ENCODE peak calls at places on chromosomes 11 and 22, in eight cellular contexts. One of them, this sample, is unnamed.

GRCh38 chr22:32475428-32476010 is 908 bp downstream of the FBXO7 start:
- DNase-seq in Calu3: peak
- DNase-seq in activated T-cell treated with anti-CD3 and anti-CD28 coated beads for 24 hours: no peak
- DNase-seq in hypothalamus: no peak
- DNase-seq in stimulated activated CD4-positive, alpha-beta T cell treated with anti-CD3 and anti-CD28 coated beads, Interleukin-1b, Interleukin-23, amount 100 ng/mL, for 1 hour: no peak
- DNase-seq in nucleus accumbens: no peak
- DNase-seq in NCI-H69: peak
- DNase-seq in fibroblast of the conjunctiva: no peak
- DNase-seq in this sample: peak

GRCh38 chr11:110428956-110429613 is 663 bp upstream of the FDX1 start:
- DNase-seq in Calu3: no peak
- DNase-seq in activated T-cell treated with anti-CD3 and anti-CD28 coated beads for 24 hours: no peak
- DNase-seq in hypothalamus: no peak
- DNase-seq in stimulated activated CD4-positive, alpha-beta T cell treated with anti-CD3 and anti-CD28 coated beads, Interleukin-1b, Interleukin-23, amount 100 ng/mL, for 1 hour: no peak
- DNase-seq in nucleus accumbens: no peak
- DNase-seq in NCI-H69: no peak
- DNase-seq in fibroblast of the conjunctiva: no peak
- DNase-seq in this sample: no peak

GRCh38 chr11:44988981-44989635 is 38.4 kb upstream of the TP53I11 start:
- DNase-seq in Calu3: no peak
- DNase-seq in activated T-cell treated with anti-CD3 and anti-CD28 coated beads for 24 hours: no peak
- DNase-seq in hypothalamus: no peak
- DNase-seq in stimulated activated CD4-positive, alpha-beta T cell treated with anti-CD3 and anti-CD28 coated beads, Interleukin-1b, Interleukin-23, amount 100 ng/mL, for 1 hour: no peak
- DNase-seq in nucleus accumbens: no peak
- DNase-seq in NCI-H69: no peak
- DNase-seq in fibroblast of the conjunctiva: no peak
- DNase-seq in this sample: no peak

GRCh38 chr22:36374603-36375024 is 13.2 kb downstream of the MYH9 start:
- DNase-seq in Calu3: peak
- DNase-seq in activated T-cell treated with anti-CD3 and anti-CD28 coated beads for 24 hours: no peak
- DNase-seq in hypothalamus: no peak
- DNase-seq in stimulated activated CD4-positive, alpha-beta T cell treated with anti-CD3 and anti-CD28 coated beads, Interleukin-1b, Interleukin-23, amount 100 ng/mL, for 1 hour: no peak
- DNase-seq in nucleus accumbens: no peak
- DNase-seq in NCI-H69: no peak
- DNase-seq in fibroblast of the conjunctiva: no peak
- DNase-seq in this sample: no peak

GRCh38 chr22:42076764-42077485 is 2.6 kb upstream of the SMDT1 start:
- DNase-seq in Calu3: no peak
- DNase-seq in activated T-cell treated with anti-CD3 and anti-CD28 coated beads for 24 hours: no peak
- DNase-seq in hypothalamus: no peak
- DNase-seq in stimulated activated CD4-positive, alpha-beta T cell treated with anti-CD3 and anti-CD28 coated beads, Interleukin-1b, Interleukin-23, amount 100 ng/mL, for 1 hour: no peak
- DNase-seq in nucleus accumbens: no peak
- DNase-seq in NCI-H69: no peak
- DNase-seq in fibroblast of the conjunctiva: no peak
- DNase-seq in this sample: no peak

GRCh38 chr22:39173787-39174497 is 21.5 kb upstream of the CBX7 start:
- DNase-seq in Calu3: no peak
- DNase-seq in activated T-cell treated with anti-CD3 and anti-CD28 coated beads for 24 hours: no peak
- DNase-seq in hypothalamus: no peak
- DNase-seq in stimulated activated CD4-positive, alpha-beta T cell treated with anti-CD3 and anti-CD28 coated beads, Interleukin-1b, Interleukin-23, amount 100 ng/mL, for 1 hour: no peak
- DNase-seq in nucleus accumbens: no peak
- DNase-seq in NCI-H69: no peak
- DNase-seq in fibroblast of the conjunctiva: no peak
- DNase-seq in this sample: no peak

GRCh38 chr11:113022267-113022666 is 61.0 kb downstream of the NCAM1 start:
- DNase-seq in Calu3: no peak
- DNase-seq in activated T-cell treated with anti-CD3 and anti-CD28 coated beads for 24 hours: no peak
- DNase-seq in hypothalamus: no peak
- DNase-seq in stimulated activated CD4-positive, alpha-beta T cell treated with anti-CD3 and anti-CD28 coated beads, Interleukin-1b, Interleukin-23, amount 100 ng/mL, for 1 hour: no peak
- DNase-seq in nucleus accumbens: no peak
- DNase-seq in NCI-H69: no peak
- DNase-seq in fibroblast of the conjunctiva: no peak
- DNase-seq in this sample: no peak

GRCh38 chr11:26950260-26950719 is 43.6 kb upstream of the FIBIN start:
- DNase-seq in Calu3: no peak
- DNase-seq in activated T-cell treated with anti-CD3 and anti-CD28 coated beads for 24 hours: no peak
- DNase-seq in hypothalamus: no peak
- DNase-seq in stimulated activated CD4-positive, alpha-beta T cell treated with anti-CD3 and anti-CD28 coated beads, Interleukin-1b, Interleukin-23, amount 100 ng/mL, for 1 hour: no peak
- DNase-seq in nucleus accumbens: no peak
- DNase-seq in NCI-H69: no peak
- DNase-seq in fibroblast of the conjunctiva: peak
- DNase-seq in this sample: no peak

GRCh38 chr11:83408946-83409345 is 122.8 kb upstream of the CCDC90B start:
- DNase-seq in Calu3: no peak
- DNase-seq in activated T-cell treated with anti-CD3 and anti-CD28 coated beads for 24 hours: no peak
- DNase-seq in hypothalamus: no peak
- DNase-seq in stimulated activated CD4-positive, alpha-beta T cell treated with anti-CD3 and anti-CD28 coated beads, Interleukin-1b, Interleukin-23, amount 100 ng/mL, for 1 hour: no peak
- DNase-seq in nucleus accumbens: no peak
- DNase-seq in NCI-H69: no peak
- DNase-seq in fibroblast of the conjunctiva: no peak
- DNase-seq in this sample: no peak

GRCh38 chr11:102849319-102849718 is 5.9 kb upstream of the MMP3 start:
- DNase-seq in Calu3: no peak
- DNase-seq in activated T-cell treated with anti-CD3 and anti-CD28 coated beads for 24 hours: no peak
- DNase-seq in hypothalamus: no peak
- DNase-seq in stimulated activated CD4-positive, alpha-beta T cell treated with anti-CD3 and anti-CD28 coated beads, Interleukin-1b, Interleukin-23, amount 100 ng/mL, for 1 hour: no peak
- DNase-seq in nucleus accumbens: no peak
- DNase-seq in NCI-H69: no peak
- DNase-seq in fibroblast of the conjunctiva: no peak
- DNase-seq in this sample: no peak

GRCh38 chr11:61967924-61968757 is 707 bp upstream of the FTH1 start:
- DNase-seq in Calu3: peak
- DNase-seq in activated T-cell treated with anti-CD3 and anti-CD28 coated beads for 24 hours: peak
- DNase-seq in hypothalamus: peak
- DNase-seq in stimulated activated CD4-positive, alpha-beta T cell treated with anti-CD3 and anti-CD28 coated beads, Interleukin-1b, Interleukin-23, amount 100 ng/mL, for 1 hour: no peak
- DNase-seq in nucleus accumbens: no peak
- DNase-seq in NCI-H69: peak
- DNase-seq in fibroblast of the conjunctiva: no peak
- DNase-seq in this sample: peak

GRCh38 chr11:32827276-32827675 is 2.5 kb upstream of the PRRG4 start:
- DNase-seq in Calu3: no peak
- DNase-seq in activated T-cell treated with anti-CD3 and anti-CD28 coated beads for 24 hours: no peak
- DNase-seq in hypothalamus: no peak
- DNase-seq in stimulated activated CD4-positive, alpha-beta T cell treated with anti-CD3 and anti-CD28 coated beads, Interleukin-1b, Interleukin-23, amount 100 ng/mL, for 1 hour: no peak
- DNase-seq in nucleus accumbens: no peak
- DNase-seq in NCI-H69: no peak
- DNase-seq in fibroblast of the conjunctiva: no peak
- DNase-seq in this sample: no peak

GRCh38 chr22:29704528-29705285 is 15.1 kb upstream of the CABP7 start:
- DNase-seq in Calu3: peak
- DNase-seq in activated T-cell treated with anti-CD3 and anti-CD28 coated beads for 24 hours: no peak
- DNase-seq in hypothalamus: peak
- DNase-seq in stimulated activated CD4-positive, alpha-beta T cell treated with anti-CD3 and anti-CD28 coated beads, Interleukin-1b, Interleukin-23, amount 100 ng/mL, for 1 hour: no peak
- DNase-seq in nucleus accumbens: peak
- DNase-seq in NCI-H69: peak
- DNase-seq in fibroblast of the conjunctiva: no peak
- DNase-seq in this sample: peak

GRCh38 chr22:20175597-20175900 is 24.7 kb upstream of the CCDC188 start:
- DNase-seq in Calu3: no peak
- DNase-seq in activated T-cell treated with anti-CD3 and anti-CD28 coated beads for 24 hours: no peak
- DNase-seq in hypothalamus: no peak
- DNase-seq in stimulated activated CD4-positive, alpha-beta T cell treated with anti-CD3 and anti-CD28 coated beads, Interleukin-1b, Interleukin-23, amount 100 ng/mL, for 1 hour: no peak
- DNase-seq in nucleus accumbens: no peak
- DNase-seq in NCI-H69: peak
- DNase-seq in fibroblast of the conjunctiva: no peak
- DNase-seq in this sample: no peak

GRCh38 chr22:45645526-45646414 is 25.9 kb upstream of the ATXN10 start:
- DNase-seq in Calu3: peak
- DNase-seq in activated T-cell treated with anti-CD3 and anti-CD28 coated beads for 24 hours: peak
- DNase-seq in hypothalamus: peak
- DNase-seq in stimulated activated CD4-positive, alpha-beta T cell treated with anti-CD3 and anti-CD28 coated beads, Interleukin-1b, Interleukin-23, amount 100 ng/mL, for 1 hour: peak
- DNase-seq in nucleus accumbens: no peak
- DNase-seq in NCI-H69: peak
- DNase-seq in fibroblast of the conjunctiva: peak
- DNase-seq in this sample: peak

GRCh38 chr11:126336646-126337045 is 18.8 kb upstream of the ST3GAL4 start:
- DNase-seq in Calu3: no peak
- DNase-seq in activated T-cell treated with anti-CD3 and anti-CD28 coated beads for 24 hours: no peak
- DNase-seq in hypothalamus: no peak
- DNase-seq in stimulated activated CD4-positive, alpha-beta T cell treated with anti-CD3 and anti-CD28 coated beads, Interleukin-1b, Interleukin-23, amount 100 ng/mL, for 1 hour: no peak
- DNase-seq in nucleus accumbens: no peak
- DNase-seq in NCI-H69: peak
- DNase-seq in fibroblast of the conjunctiva: no peak
- DNase-seq in this sample: no peak

GRCh38 chr11:60193687-60194433 is 11.0 kb upstream of the MS4A6A start:
- DNase-seq in Calu3: peak
- DNase-seq in activated T-cell treated with anti-CD3 and anti-CD28 coated beads for 24 hours: peak
- DNase-seq in hypothalamus: no peak
- DNase-seq in stimulated activated CD4-positive, alpha-beta T cell treated with anti-CD3 and anti-CD28 coated beads, Interleukin-1b, Interleukin-23, amount 100 ng/mL, for 1 hour: peak
- DNase-seq in nucleus accumbens: no peak
- DNase-seq in NCI-H69: peak
- DNase-seq in fibroblast of the conjunctiva: no peak
- DNase-seq in this sample: peak

GRCh38 chr11:67375320-67376021 is 2.1 kb upstream of the CLCF1 start:
- DNase-seq in Calu3: no peak
- DNase-seq in activated T-cell treated with anti-CD3 and anti-CD28 coated beads for 24 hours: no peak
- DNase-seq in hypothalamus: no peak
- DNase-seq in stimulated activated CD4-positive, alpha-beta T cell treated with anti-CD3 and anti-CD28 coated beads, Interleukin-1b, Interleukin-23, amount 100 ng/mL, for 1 hour: no peak
- DNase-seq in nucleus accumbens: no peak
- DNase-seq in NCI-H69: no peak
- DNase-seq in fibroblast of the conjunctiva: no peak
- DNase-seq in this sample: no peak

GRCh38 chr11:96781082-96781481 is 391.3 kb downstream of the JRKL start:
- DNase-seq in Calu3: no peak
- DNase-seq in activated T-cell treated with anti-CD3 and anti-CD28 coated beads for 24 hours: no peak
- DNase-seq in hypothalamus: no peak
- DNase-seq in stimulated activated CD4-positive, alpha-beta T cell treated with anti-CD3 and anti-CD28 coated beads, Interleukin-1b, Interleukin-23, amount 100 ng/mL, for 1 hour: no peak
- DNase-seq in nucleus accumbens: no peak
- DNase-seq in NCI-H69: no peak
- DNase-seq in fibroblast of the conjunctiva: no peak
- DNase-seq in this sample: no peak

GRCh38 chr11:121500717-121501116 is 48.0 kb upstream of the SORL1-AS1 start:
- DNase-seq in Calu3: no peak
- DNase-seq in activated T-cell treated with anti-CD3 and anti-CD28 coated beads for 24 hours: no peak
- DNase-seq in hypothalamus: no peak
- DNase-seq in stimulated activated CD4-positive, alpha-beta T cell treated with anti-CD3 and anti-CD28 coated beads, Interleukin-1b, Interleukin-23, amount 100 ng/mL, for 1 hour: no peak
- DNase-seq in nucleus accumbens: no peak
- DNase-seq in NCI-H69: no peak
- DNase-seq in fibroblast of the conjunctiva: no peak
- DNase-seq in this sample: no peak

GRCh38 chr11:9137293-9138132 is 46.1 kb upstream of the SCUBE2 start:
- DNase-seq in Calu3: peak
- DNase-seq in activated T-cell treated with anti-CD3 and anti-CD28 coated beads for 24 hours: peak
- DNase-seq in hypothalamus: peak
- DNase-seq in stimulated activated CD4-positive, alpha-beta T cell treated with anti-CD3 and anti-CD28 coated beads, Interleukin-1b, Interleukin-23, amount 100 ng/mL, for 1 hour: peak
- DNase-seq in nucleus accumbens: peak
- DNase-seq in NCI-H69: peak
- DNase-seq in fibroblast of the conjunctiva: peak
- DNase-seq in this sample: peak

GRCh38 chr11:9605742-9606141 is 32.3 kb downstream of the WEE1 start:
- DNase-seq in Calu3: no peak
- DNase-seq in activated T-cell treated with anti-CD3 and anti-CD28 coated beads for 24 hours: no peak
- DNase-seq in hypothalamus: no peak
- DNase-seq in stimulated activated CD4-positive, alpha-beta T cell treated with anti-CD3 and anti-CD28 coated beads, Interleukin-1b, Interleukin-23, amount 100 ng/mL, for 1 hour: no peak
- DNase-seq in nucleus accumbens: no peak
- DNase-seq in NCI-H69: no peak
- DNase-seq in fibroblast of the conjunctiva: no peak
- DNase-seq in this sample: no peak

GRCh38 chr11:1473011-1473628 is 13.5 kb downstream of the MOB2 start:
- DNase-seq in Calu3: no peak
- DNase-seq in activated T-cell treated with anti-CD3 and anti-CD28 coated beads for 24 hours: no peak
- DNase-seq in hypothalamus: no peak
- DNase-seq in stimulated activated CD4-positive, alpha-beta T cell treated with anti-CD3 and anti-CD28 coated beads, Interleukin-1b, Interleukin-23, amount 100 ng/mL, for 1 hour: no peak
- DNase-seq in nucleus accumbens: no peak
- DNase-seq in NCI-H69: no peak
- DNase-seq in fibroblast of the conjunctiva: no peak
- DNase-seq in this sample: no peak

GRCh38 chr11:124791626-124792341 is 8.4 kb downstream of the MSANTD2 start:
- DNase-seq in Calu3: no peak
- DNase-seq in activated T-cell treated with anti-CD3 and anti-CD28 coated beads for 24 hours: no peak
- DNase-seq in hypothalamus: no peak
- DNase-seq in stimulated activated CD4-positive, alpha-beta T cell treated with anti-CD3 and anti-CD28 coated beads, Interleukin-1b, Interleukin-23, amount 100 ng/mL, for 1 hour: no peak
- DNase-seq in nucleus accumbens: no peak
- DNase-seq in NCI-H69: peak
- DNase-seq in fibroblast of the conjunctiva: no peak
- DNase-seq in this sample: no peak

GRCh38 chr11:117199061-117199915 is at the start of gene TAGLN:
- DNase-seq in Calu3: peak
- DNase-seq in activated T-cell treated with anti-CD3 and anti-CD28 coated beads for 24 hours: no peak
- DNase-seq in hypothalamus: no peak
- DNase-seq in stimulated activated CD4-positive, alpha-beta T cell treated with anti-CD3 and anti-CD28 coated beads, Interleukin-1b, Interleukin-23, amount 100 ng/mL, for 1 hour: no peak
- DNase-seq in nucleus accumbens: no peak
- DNase-seq in NCI-H69: no peak
- DNase-seq in fibroblast of the conjunctiva: peak
- DNase-seq in this sample: no peak

GRCh38 chr11:100738701-100739100 is 51.6 kb downstream of the ARHGAP42 start:
- DNase-seq in Calu3: no peak
- DNase-seq in activated T-cell treated with anti-CD3 and anti-CD28 coated beads for 24 hours: no peak
- DNase-seq in hypothalamus: no peak
- DNase-seq in stimulated activated CD4-positive, alpha-beta T cell treated with anti-CD3 and anti-CD28 coated beads, Interleukin-1b, Interleukin-23, amount 100 ng/mL, for 1 hour: no peak
- DNase-seq in nucleus accumbens: no peak
- DNase-seq in NCI-H69: no peak
- DNase-seq in fibroblast of the conjunctiva: no peak
- DNase-seq in this sample: no peak

GRCh38 chr22:40423246-40423753 is 52.9 kb downstream of the SGSM3 start:
- DNase-seq in Calu3: no peak
- DNase-seq in activated T-cell treated with anti-CD3 and anti-CD28 coated beads for 24 hours: no peak
- DNase-seq in hypothalamus: no peak
- DNase-seq in stimulated activated CD4-positive, alpha-beta T cell treated with anti-CD3 and anti-CD28 coated beads, Interleukin-1b, Interleukin-23, amount 100 ng/mL, for 1 hour: no peak
- DNase-seq in nucleus accumbens: no peak
- DNase-seq in NCI-H69: no peak
- DNase-seq in fibroblast of the conjunctiva: no peak
- DNase-seq in this sample: no peak

GRCh38 chr22:32335471-32335870 is 22.2 kb upstream of the RFPL3 start:
- DNase-seq in Calu3: no peak
- DNase-seq in activated T-cell treated with anti-CD3 and anti-CD28 coated beads for 24 hours: no peak
- DNase-seq in hypothalamus: no peak
- DNase-seq in stimulated activated CD4-positive, alpha-beta T cell treated with anti-CD3 and anti-CD28 coated beads, Interleukin-1b, Interleukin-23, amount 100 ng/mL, for 1 hour: no peak
- DNase-seq in nucleus accumbens: no peak
- DNase-seq in NCI-H69: no peak
- DNase-seq in fibroblast of the conjunctiva: no peak
- DNase-seq in this sample: no peak

GRCh38 chr11:575324-575995 is 810 bp upstream of the PHRF1 start:
- DNase-seq in Calu3: no peak
- DNase-seq in activated T-cell treated with anti-CD3 and anti-CD28 coated beads for 24 hours: no peak
- DNase-seq in hypothalamus: no peak
- DNase-seq in stimulated activated CD4-positive, alpha-beta T cell treated with anti-CD3 and anti-CD28 coated beads, Interleukin-1b, Interleukin-23, amount 100 ng/mL, for 1 hour: no peak
- DNase-seq in nucleus accumbens: no peak
- DNase-seq in NCI-H69: peak
- DNase-seq in fibroblast of the conjunctiva: no peak
- DNase-seq in this sample: peak

GRCh38 chr22:33971561-33971961 is 51.3 kb upstream of the LARGE1 start:
- DNase-seq in Calu3: peak
- DNase-seq in activated T-cell treated with anti-CD3 and anti-CD28 coated beads for 24 hours: no peak
- DNase-seq in hypothalamus: no peak
- DNase-seq in stimulated activated CD4-positive, alpha-beta T cell treated with anti-CD3 and anti-CD28 coated beads, Interleukin-1b, Interleukin-23, amount 100 ng/mL, for 1 hour: no peak
- DNase-seq in nucleus accumbens: no peak
- DNase-seq in NCI-H69: no peak
- DNase-seq in fibroblast of the conjunctiva: no peak
- DNase-seq in this sample: no peak

GRCh38 chr22:36872866-36873498 is 12.2 kb downstream of the NCF4 start:
- DNase-seq in Calu3: no peak
- DNase-seq in activated T-cell treated with anti-CD3 and anti-CD28 coated beads for 24 hours: no peak
- DNase-seq in hypothalamus: no peak
- DNase-seq in stimulated activated CD4-positive, alpha-beta T cell treated with anti-CD3 and anti-CD28 coated beads, Interleukin-1b, Interleukin-23, amount 100 ng/mL, for 1 hour: no peak
- DNase-seq in nucleus accumbens: no peak
- DNase-seq in NCI-H69: no peak
- DNase-seq in fibroblast of the conjunctiva: no peak
- DNase-seq in this sample: no peak